ENCODE peak calls at places on chromosome 17, in six cellular contexts. Z is activated T-helper 1 cell treated with anti-CD3 and anti-CD28 coated beads, Interleukin-2, amount 50 U/mL, for 16 hours; R is T-cell; W is NCI-H1694; N is HL-60; C is stimulated activated CD4-positive, alpha-beta T cell treated with anti-CD3 and anti-CD28 coated beads, Interleukin-4, amount 100 ng/mL, for 4 hours. X is an unnamed sample.

GRCh38 chr17:47739150-47739549 is 6.1 kb downstream of the TBX21 start:
- DNase-seq in Z (no peak), W (no peak), C (no peak), N (no peak), R (no peak), X (no peak)

GRCh38 chr17:74231846-74232713 is 18.7 kb downstream of the TTYH2 start:
- DNase-seq in Z (no peak), R (no peak), W (no peak), N (no peak), C (no peak), X (no peak)

GRCh38 chr17:47270946-47271705 is 17.5 kb downstream of the ITGB3 start:
- DNase-seq in Z (no peak), N (no peak), W (no peak), C (no peak), R (no peak), X (no peak)

GRCh38 chr17:61522088-61522487 is 68.9 kb downstream of the NACA2 start:
- DNase-seq in Z (no peak), R (no peak), W (no peak), N (no peak), C (no peak), X (no peak)

GRCh38 chr17:83053779-83054451 is 25.5 kb upstream of the METRNL start:
- DNase-seq in C (no peak), R (peak), Z (no peak), N (peak), W (no peak), X (peak)

GRCh38 chr17:4708436-4708835 is 2.0 kb upstream of the ARRB2 start:
- DNase-seq in C (peak), Z (no peak), R (peak), W (peak), N (no peak), X (no peak)

GRCh38 chr17:80879723-80880649 is 111.7 kb upstream of the CHMP6 start:
- DNase-seq in R (no peak), Z (no peak), C (no peak), N (no peak), W (no peak), X (peak)

GRCh38 chr17:416293-417206 is 63.9 kb upstream of the RPH3AL start:
- DNase-seq in R (no peak), N (no peak), W (no peak), Z (no peak), C (peak), X (no peak)

GRCh38 chr17:70906808-70907207 is 737.5 kb downstream of the KCNJ2 start:
- DNase-seq in R (no peak), N (no peak), Z (no peak), C (no peak), W (no peak), X (no peak)

GRCh38 chr17:44061446-44061845 is 5.0 kb downstream of the LSM12 start:
- DNase-seq in N (no peak), R (no peak), Z (no peak), W (no peak), C (no peak), X (no peak)

GRCh38 chr17:21394265-21394664 is 18.1 kb downstream of the KCNJ12 start:
- DNase-seq in Z (no peak), R (no peak), W (no peak), C (no peak), N (no peak), X (no peak)

GRCh38 chr17:48548687-48549621 is 4.0 kb upstream of the HOXB2 start:
- DNase-seq in W (no peak), R (no peak), N (no peak), Z (no peak), C (no peak), X (no peak)

GRCh38 chr17:82244413-82245140 is 15.7 kb downstream of the SLC16A3 start:
- DNase-seq in C (no peak), R (no peak), W (peak), Z (no peak), N (peak), X (no peak)

GRCh38 chr17:34504814-34505484 is 74.4 kb upstream of the TMEM132E start:
- DNase-seq in Z (no peak), N (no peak), C (no peak), R (no peak), W (no peak), X (no peak)

GRCh38 chr17:7857724-7858486 is at the start of gene CYB5D1:
- DNase-seq in R (peak), C (peak), W (peak), Z (peak), N (no peak), X (peak)

GRCh38 chr17:82297280-82297803 is 20.1 kb downstream of the CD7 start:
- DNase-seq in R (peak), C (peak), W (no peak), N (peak), Z (no peak), X (peak)

GRCh38 chr17:47704116-47704515 is 10.2 kb downstream of the TBKBP1 start:
- DNase-seq in N (no peak), C (no peak), W (no peak), Z (no peak), R (no peak), X (no peak)

GRCh38 chr17:74297941-74298340 is 23.9 kb downstream of the DNAI2 start:
- DNase-seq in N (no peak), C (no peak), W (no peak), Z (no peak), R (no peak), X (no peak)

GRCh38 chr17:63930951-63931575 is 1.1 kb downstream of the CD79B start:
- DNase-seq in R (peak), Z (peak), W (no peak), N (peak), C (peak), X (no peak)

GRCh38 chr17:64739316-64740058 is 77.4 kb upstream of the SMURF2 start:
- DNase-seq in R (no peak), N (no peak), W (no peak), C (no peak), Z (no peak), X (no peak)

GRCh38 chr17:27494192-27495091 is 38.2 kb downstream of the KSR1 start:
- DNase-seq in N (no peak), R (no peak), Z (no peak), C (no peak), W (no peak), X (peak)

GRCh38 chr17:503449-503700 is 150.8 kb upstream of the RPH3AL start:
- DNase-seq in N (no peak), W (no peak), C (no peak), R (no peak), Z (no peak), X (no peak)

GRCh38 chr17:83155128-83156081 is 76.0 kb downstream of the METRNL start:
- DNase-seq in Z (no peak), W (no peak), C (no peak), R (no peak), N (no peak), X (peak)

GRCh38 chr17:56595831-56596740 is 2.6 kb downstream of the NOG start:
- DNase-seq in C (peak), Z (no peak), R (no peak), N (no peak), W (no peak), X (no peak)

GRCh38 chr17:41421116-41421515 is 3.3 kb downstream of the KRT37 start:
- DNase-seq in R (no peak), N (no peak), Z (no peak), C (no peak), W (no peak), X (no peak)

GRCh38 chr17:2122641-2123302 is 67.9 kb downstream of the HIC1 start:
- DNase-seq in W (peak), Z (no peak), C (no peak), N (peak), R (no peak), X (peak)

GRCh38 chr17:79420318-79421243 is 190.3 kb downstream of the RBFOX3 start:
- DNase-seq in Z (no peak), N (no peak), R (no peak), W (no peak), C (peak), X (no peak)

GRCh38 chr17:79974786-79975497 is 60.7 kb downstream of the TBC1D16 start:
- DNase-seq in R (no peak), N (no peak), Z (no peak), C (no peak), W (no peak), X (no peak)

GRCh38 chr17:35895602-35896001 is 15.4 kb upstream of the CCL5 start:
- DNase-seq in C (no peak), R (no peak), Z (no peak), W (no peak), N (peak), X (no peak)

GRCh38 chr17:81398170-81398854 is 3.1 kb downstream of the BAHCC1 start:
- DNase-seq in W (no peak), R (no peak), C (no peak), Z (no peak), N (no peak), X (no peak)

GRCh38 chr17:81831957-81832607 is 1.0 kb downstream of the MCRIP1 start:
- DNase-seq in Z (no peak), N (peak), C (peak), R (peak), W (peak), X (no peak)

GRCh38 chr17:81593105-81593871 is 41.1 kb upstream of the FAAP100 start:
- DNase-seq in R (no peak), C (no peak), Z (no peak), W (no peak), N (no peak), X (no peak)

GRCh38 chr17:15456972-15457722 is 10.3 kb downstream of the CDRT4 start:
- DNase-seq in C (no peak), R (no peak), N (no peak), W (peak), Z (no peak), X (peak)

GRCh38 chr17:42779942-42780815 is at the start of gene WNK4:
- DNase-seq in W (no peak), C (no peak), R (no peak), N (no peak), Z (no peak), X (no peak)

GRCh38 chr17:80668375-80669149 is 123.9 kb downstream of the RPTOR start:
- DNase-seq in N (no peak), R (no peak), Z (no peak), C (no peak), W (no peak), X (no peak)

GRCh38 chr17:2174471-2175293 is 119.8 kb downstream of the HIC1 start:
- DNase-seq in W (no peak), R (no peak), C (no peak), Z (no peak), N (no peak), X (no peak)

X was measured in breast epithelium.